ENCODE peak calls at places on chromosomes 11 and 22, in eight cellular contexts. Y is cardiac muscle cell, P is HAP-1, C is GM12865, B is AG04450, A is Peyer's patch, I is thoracic aorta, O is fibroblast of lung. U is an unnamed sample.

GRCh38 chr11:19734171-19734570 is 21.5 kb downstream of the NAV2 start:
- DNase-seq in I (no peak), A (no peak), C (no peak), O (no peak), B (no peak), Y (no peak), P (no peak), U (no peak)

GRCh38 chr11:126477526-126478275 is 122.2 kb downstream of the ST3GAL4 start:
- DNase-seq in P (no peak), C (peak), Y (no peak), I (no peak), B (no peak), A (no peak), O (no peak), U (no peak)

GRCh38 chr11:9516113-9516512 is 55.3 kb downstream of the ZNF143 start:
- DNase-seq in O (no peak), B (no peak), Y (no peak), I (no peak), C (no peak), A (peak), P (peak), U (no peak)

GRCh38 chr11:44404323-44404705 is 94.4 kb upstream of the ALX4 start:
- DNase-seq in C (no peak), A (no peak), O (no peak), I (no peak), P (no peak), B (no peak), Y (no peak), U (no peak)

GRCh38 chr22:27136596-27136995 is 479.2 kb downstream of the MIAT start:
- DNase-seq in P (no peak), O (no peak), A (no peak), Y (no peak), I (no peak), C (no peak), B (no peak), U (no peak)

GRCh38 chr11:96257972-96258951 is 84.7 kb downstream of the MAML2 start:
- DNase-seq in P (no peak), Y (no peak), O (peak), B (no peak), A (peak), I (no peak), C (peak), U (peak)

GRCh38 chr11:69086152-69086551 is 37.4 kb downstream of the TPCN2 start:
- DNase-seq in Y (no peak), I (no peak), B (no peak), C (no peak), A (no peak), O (no peak), P (no peak), U (no peak)

GRCh38 chr11:62242021-62242420 is at the start of gene SCGB1D2:
- DNase-seq in Y (no peak), C (no peak), B (no peak), O (no peak), A (no peak), I (no peak), P (no peak), U (no peak)

GRCh38 chr22:24402460-24403192 is 24.8 kb upstream of the ADORA2A start:
- DNase-seq in I (peak), P (no peak), Y (peak), O (peak), C (peak), B (peak), A (peak), U (no peak)

GRCh38 chr11:97224396-97224795 is 834.6 kb downstream of the JRKL start:
- DNase-seq in B (no peak), O (no peak), C (no peak), A (no peak), I (no peak), Y (no peak), P (no peak), U (no peak)

GRCh38 chr11:128341280-128341679 is 246.1 kb downstream of the ETS1 start:
- DNase-seq in P (no peak), C (no peak), I (no peak), Y (no peak), A (peak), O (no peak), B (no peak), U (peak)

DNA sequence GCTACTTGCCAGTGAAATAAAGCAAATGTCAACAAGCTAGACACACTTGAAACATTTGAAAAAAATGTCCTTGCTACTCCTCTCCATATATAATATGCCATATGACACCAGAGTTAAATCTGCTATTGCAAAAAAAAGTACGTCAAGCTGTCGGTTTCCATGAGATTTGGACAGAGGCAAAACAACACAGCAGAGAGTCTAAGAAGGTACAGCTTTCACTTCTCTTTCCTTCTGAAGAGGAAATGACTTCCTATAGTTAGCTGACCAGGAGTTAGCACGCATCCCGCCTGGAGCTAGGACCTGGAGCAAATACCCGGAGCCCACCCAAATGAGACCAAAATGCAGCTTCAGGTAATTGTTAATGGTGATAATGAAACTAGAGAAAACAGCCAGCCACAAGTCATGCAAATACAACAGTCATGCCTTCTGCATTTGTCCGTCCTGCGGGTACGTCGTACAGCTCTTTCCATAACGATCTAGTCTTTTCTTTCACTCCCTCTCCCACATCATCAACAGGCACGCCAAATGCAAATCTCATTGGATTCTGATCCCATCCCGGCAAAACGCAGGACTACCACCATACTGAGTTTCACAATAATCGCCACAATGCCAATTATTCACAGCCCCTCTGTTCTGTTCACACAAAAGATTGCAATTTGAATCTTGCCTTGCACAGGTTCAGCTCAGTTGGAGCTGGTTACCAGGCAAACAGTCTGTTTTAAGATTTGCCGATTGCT is 395.0 kb upstream of the CCDC90B start:
- DNase-seq in P (no peak), B (no peak), I (no peak), Y (no peak), O (no peak), A (no peak), C (peak), U (no peak)
- H3K4me3 ChIP-seq in P (no peak), B (no peak), I (peak), Y (no peak), O (peak), A (peak), C (peak), U (no peak)

DNA sequence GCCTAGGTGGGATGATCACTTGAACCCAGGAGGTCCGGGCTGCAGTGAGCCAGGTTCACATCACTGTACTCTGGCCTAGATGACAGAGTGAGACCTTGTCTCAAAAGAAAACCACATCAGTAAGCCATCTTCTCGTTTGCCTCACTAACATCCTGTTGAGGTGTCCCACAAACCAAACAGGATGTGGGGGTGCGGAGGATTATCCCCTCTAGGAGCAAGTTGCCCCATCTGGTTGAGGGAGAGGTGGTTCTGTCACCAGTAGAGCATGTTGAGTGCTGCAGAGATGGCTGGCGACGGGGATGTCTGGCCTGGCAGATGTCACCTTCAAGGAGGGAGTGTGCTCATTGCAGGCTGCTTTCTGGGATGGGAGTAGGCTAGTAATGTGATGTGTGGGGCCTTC is 72.4 kb downstream of the ZNRF3 start:
- DNase-seq in C (peak), O (peak), I (no peak), A (peak), Y (no peak), B (no peak), P (no peak), U (peak)
- H3K4me3 ChIP-seq in C (no peak), O (no peak), I (no peak), A (no peak), Y (no peak), B (no peak), P (no peak), U (no peak)

DNA sequence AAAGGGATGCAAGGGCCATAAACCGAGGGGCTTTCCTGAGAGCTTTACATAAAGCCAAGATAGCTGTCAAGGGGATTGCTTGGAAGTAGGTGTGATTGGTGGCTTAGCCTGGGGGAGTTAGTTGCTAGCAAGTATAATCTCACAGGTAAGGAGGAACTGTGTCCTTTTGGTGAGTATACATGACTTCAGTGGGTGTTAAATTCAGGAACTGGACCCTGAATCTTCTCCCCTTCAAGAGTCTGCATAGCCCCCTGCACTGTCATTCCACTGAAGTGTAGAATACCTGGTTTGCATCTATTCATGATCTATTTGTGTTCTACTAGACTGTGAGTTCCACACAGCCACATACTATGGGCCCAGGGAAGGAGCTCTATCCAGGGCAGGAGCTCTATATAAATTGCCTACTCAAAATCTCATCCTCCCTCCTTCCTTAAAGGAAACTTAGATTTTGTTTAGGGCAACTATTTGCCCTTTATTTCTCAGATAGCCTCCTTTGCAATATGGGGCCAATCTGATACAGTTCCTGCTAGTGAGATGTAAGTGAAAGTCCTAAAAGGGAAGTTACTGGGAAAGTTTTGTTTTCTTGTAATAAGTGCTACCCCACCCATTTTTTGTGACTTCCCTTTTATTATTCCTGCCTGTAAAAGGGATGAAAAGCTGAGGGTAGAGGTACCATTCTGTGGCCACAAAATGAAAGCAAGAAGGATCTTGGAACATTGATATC is 120.5 kb downstream of the PGR start:
- DNase-seq in A (no peak), B (no peak), P (no peak), Y (no peak), C (no peak), O (no peak), I (no peak), U (no peak)
- H3K4me3 ChIP-seq in A (no peak), B (no peak), P (no peak), Y (no peak), C (no peak), O (no peak), I (no peak), U (no peak)

GRCh38 chr22:19974935-19975706 is 33.5 kb upstream of the TXNRD2 start:
- DNase-seq in C (no peak), I (no peak), Y (no peak), B (no peak), A (no peak), P (no peak), O (no peak), U (no peak)
- H3K4me3 ChIP-seq in C (no peak), I (no peak), Y (no peak), B (no peak), A (no peak), P (no peak), O (no peak), U (no peak)

DNA sequence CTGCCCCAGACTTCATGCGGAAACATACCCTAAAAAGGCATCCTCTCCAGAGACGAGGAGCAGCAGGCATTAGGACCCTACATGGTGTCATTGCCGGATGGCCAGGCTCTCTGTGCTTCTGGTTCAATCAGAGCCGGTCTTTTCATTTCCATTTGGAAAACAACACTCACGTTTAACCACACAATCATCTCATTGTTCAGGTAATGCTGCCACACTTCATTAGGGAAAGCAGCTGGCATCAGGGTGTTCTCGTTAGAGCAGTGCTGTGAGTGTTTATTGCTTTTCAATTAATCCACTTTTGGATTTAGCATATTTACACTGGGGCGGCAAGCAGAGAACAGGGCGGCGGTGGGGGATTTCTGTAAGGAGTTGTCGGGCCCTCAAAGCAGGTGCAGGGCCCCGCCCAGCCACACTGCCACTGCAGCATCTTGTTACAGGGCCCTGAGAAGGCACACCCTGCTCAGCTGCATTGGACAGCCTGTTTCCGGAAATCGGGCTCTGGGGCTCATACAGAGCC is 338.6 kb downstream of the SHANK2 start:
- DNase-seq in I (no peak), Y (peak), B (no peak), A (peak), C (no peak), P (no peak), O (no peak), U (no peak)
- H3K4me3 ChIP-seq in I (no peak), Y (no peak), B (no peak), A (no peak), C (no peak), P (no peak), O (no peak), U (no peak)

GRCh38 chr11:104164028-104164520 is at the start of gene PDGFD:
- DNase-seq in Y (peak), I (peak), A (peak), O (peak), B (peak), P (peak), C (peak), U (peak)

GRCh38 chr11:104159356-104159755 is 4.6 kb downstream of the PDGFD start:
- DNase-seq in I (no peak), O (peak), P (no peak), Y (no peak), A (no peak), B (no peak), C (no peak), U (no peak)

GRCh38 chr11:104165014-104165413 is 1.1 kb upstream of the PDGFD start:
- DNase-seq in I (no peak), A (no peak), B (no peak), Y (no peak), P (no peak), O (no peak), C (no peak), U (no peak)

GRCh38 chr11:104163100-104164027 is 583 bp downstream of the PDGFD start:
- DNase-seq in A (no peak), Y (peak), C (peak), I (peak), P (peak), O (peak), B (no peak), U (no peak)

DNA sequence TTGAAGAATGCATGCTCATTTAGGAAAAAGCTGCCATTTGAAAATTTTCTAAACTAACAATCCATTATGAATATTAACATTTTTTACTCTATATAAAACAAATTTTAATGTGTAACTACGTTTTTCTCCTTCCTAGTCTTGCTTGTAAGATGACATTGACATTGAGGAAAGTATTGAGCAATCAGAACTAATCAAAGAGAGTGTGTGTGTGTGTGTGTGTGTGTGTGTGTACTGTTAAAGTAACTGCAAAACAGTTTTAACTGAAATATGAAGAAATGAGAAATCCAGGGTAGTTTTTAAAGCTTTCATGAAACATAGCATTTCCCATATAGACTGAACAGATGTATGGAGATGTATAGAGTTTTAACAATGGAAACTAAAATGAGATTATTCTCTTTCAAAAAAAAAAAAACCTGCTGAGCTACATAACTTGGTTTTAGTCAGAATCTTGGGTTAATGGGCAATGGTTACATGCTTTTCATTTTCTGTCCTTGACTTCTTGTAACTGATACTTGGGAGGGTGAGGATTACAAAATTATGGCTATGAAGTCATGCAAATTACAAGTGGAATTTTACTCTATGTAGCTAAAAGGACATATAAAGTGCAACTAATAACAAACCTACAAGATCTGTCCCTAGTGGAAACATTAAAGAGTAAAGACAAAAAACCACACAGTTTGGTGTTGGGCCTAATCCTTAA is 2.0 kb downstream of the PDGFD start:
- DNase-seq in C (no peak), O (no peak), A (no peak), B (no peak), P (no peak), I (no peak), Y (no peak), U (no peak)
- H3K4me3 ChIP-seq in C (no peak), O (no peak), A (no peak), B (peak), P (no peak), I (peak), Y (peak), U (no peak)

DNA sequence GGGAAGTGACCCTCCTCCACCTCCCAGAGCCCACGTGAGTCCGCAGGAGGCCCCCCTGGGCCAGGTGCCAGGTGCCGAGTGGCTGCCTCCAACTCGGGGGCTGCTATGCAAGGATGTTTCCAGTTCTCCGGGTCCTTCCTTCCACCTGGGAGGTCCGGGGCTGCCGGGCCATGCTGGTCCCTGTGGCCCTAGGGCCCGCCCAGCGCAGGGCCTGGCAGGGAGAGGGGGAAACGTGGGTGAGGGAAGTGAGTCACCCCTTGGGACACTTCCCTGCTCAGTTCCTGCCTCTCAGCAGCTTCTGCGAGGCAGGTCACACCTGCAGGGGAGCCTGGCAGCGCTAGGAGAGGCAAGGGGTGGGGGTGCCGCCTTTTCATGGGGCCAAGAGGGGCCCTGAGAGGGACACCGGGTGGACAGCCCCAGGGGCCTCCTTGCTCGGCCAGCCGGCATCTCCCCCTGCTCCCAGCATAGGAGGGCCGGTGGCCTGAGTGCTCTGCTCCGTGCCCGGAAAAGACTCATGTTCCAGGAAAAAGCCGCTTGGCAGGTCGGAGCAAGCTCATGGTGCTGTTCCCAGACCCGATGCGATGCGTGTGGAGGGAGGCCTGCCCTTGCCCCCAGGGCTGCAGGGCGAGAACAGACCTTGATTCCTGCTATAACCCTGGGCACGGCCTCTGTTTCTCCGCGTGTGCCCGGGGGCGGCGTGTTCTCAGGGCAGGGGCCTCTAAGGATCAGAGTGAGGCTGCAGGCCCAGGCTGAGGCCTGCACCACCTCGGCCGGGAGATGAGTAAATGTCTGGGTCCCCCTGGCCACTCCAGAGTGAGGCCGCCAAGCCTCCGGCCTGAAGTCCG is 30.3 kb upstream of the WNT7B start:
- DNase-seq in A (peak), Y (no peak), O (peak), B (no peak), I (no peak), C (no peak), P (no peak), U (no peak)
- H3K4me3 ChIP-seq in A (no peak), Y (no peak), O (no peak), B (no peak), I (peak), C (no peak), P (no peak), U (no peak)

GRCh38 chr11:47378836-47379170 is 456 bp upstream of the SPI1 start:
- DNase-seq in Y (no peak), B (no peak), O (no peak), C (no peak), A (no peak), P (no peak), I (no peak), U (no peak)

GRCh38 chr11:47377571-47378010 is 756 bp downstream of the SPI1 start:
- DNase-seq in A (no peak), C (no peak), P (no peak), B (no peak), Y (no peak), I (no peak), O (no peak), U (no peak)

GRCh38 chr11:47379317-47379716 is 970 bp upstream of the SPI1 start:
- DNase-seq in A (no peak), B (no peak), O (no peak), Y (no peak), P (no peak), I (no peak), C (no peak), U (no peak)

GRCh38 chr11:47376543-47377371 is 1.6 kb downstream of the SPI1 start:
- DNase-seq in C (no peak), B (no peak), P (no peak), I (no peak), Y (no peak), O (no peak), A (peak), U (no peak)

GRCh38 chr11:47378011-47378835 is at the start of gene SPI1:
- DNase-seq in A (peak), Y (peak), I (no peak), O (no peak), B (no peak), P (no peak), C (peak), U (no peak)
- H3K4me3 ChIP-seq in A (peak), Y (no peak), I (peak), O (no peak), B (no peak), P (no peak), C (peak), U (no peak)